ENCODE peak calls at places on chromosomes 5 and 9, in five cellular contexts. One of them, this sample, is unnamed.

GRCh38 chr5:172059661-172060100 is 53.2 kb upstream of the FBXW11 start:
- DNase-seq in HCT116: no peak
- DNase-seq in OCI-LY7: peak
- DNase-seq in GM23248: peak
- DNase-seq in neural progenitor cell: peak
- DNase-seq in this sample: peak

GRCh38 chr9:120915854-120916495 is 10.6 kb downstream of the TRAF1 start:
- DNase-seq in HCT116: no peak
- DNase-seq in OCI-LY7: peak
- DNase-seq in GM23248: no peak
- DNase-seq in neural progenitor cell: no peak
- DNase-seq in this sample: no peak

GRCh38 chr9:111957856-111958631 is 61.4 kb downstream of the UGCG start:
- DNase-seq in neural progenitor cell: no peak
- DNase-seq in OCI-LY7: peak
- DNase-seq in HCT116: no peak
- DNase-seq in GM23248: peak
- DNase-seq in this sample: no peak

GRCh38 chr5:148569948-148570347 is 84.4 kb downstream of the HTR4 start:
- DNase-seq in OCI-LY7: no peak
- DNase-seq in GM23248: no peak
- DNase-seq in neural progenitor cell: no peak
- DNase-seq in HCT116: no peak
- DNase-seq in this sample: no peak

GRCh38 chr5:81768960-81769452 is 18.1 kb upstream of the SSBP2 start:
- DNase-seq in neural progenitor cell: no peak
- DNase-seq in GM23248: peak
- DNase-seq in OCI-LY7: no peak
- DNase-seq in HCT116: peak
- DNase-seq in this sample: no peak

GRCh38 chr5:33336911-33337620 is 103.7 kb upstream of the TARS1 start:
- DNase-seq in GM23248: peak
- DNase-seq in neural progenitor cell: no peak
- DNase-seq in OCI-LY7: no peak
- DNase-seq in HCT116: no peak
- DNase-seq in this sample: no peak

GRCh38 chr5:28896949-28897348 is 1858.6 kb upstream of the CDH9 start:
- DNase-seq in HCT116: no peak
- DNase-seq in neural progenitor cell: no peak
- DNase-seq in OCI-LY7: no peak
- DNase-seq in GM23248: no peak
- DNase-seq in this sample: peak

GRCh38 chr5:178389031-178389729 is 156.6 kb upstream of the PHYKPL start:
- DNase-seq in neural progenitor cell: no peak
- DNase-seq in GM23248: no peak
- DNase-seq in OCI-LY7: no peak
- DNase-seq in HCT116: no peak
- DNase-seq in this sample: no peak

GRCh38 chr5:134111741-134112647 is 2.5 kb upstream of the TCF7 start:
- DNase-seq in HCT116: no peak
- DNase-seq in GM23248: peak
- DNase-seq in neural progenitor cell: no peak
- DNase-seq in OCI-LY7: no peak
- DNase-seq in this sample: no peak

GRCh38 chr9:18385676-18386075 is 88.3 kb upstream of the ADAMTSL1 start:
- DNase-seq in GM23248: peak
- DNase-seq in neural progenitor cell: no peak
- DNase-seq in OCI-LY7: no peak
- DNase-seq in HCT116: no peak
- DNase-seq in this sample: no peak

GRCh38 chr5:172044631-172045314 is 38.3 kb upstream of the FBXW11 start:
- DNase-seq in GM23248: no peak
- DNase-seq in OCI-LY7: no peak
- DNase-seq in neural progenitor cell: peak
- DNase-seq in HCT116: no peak
- DNase-seq in this sample: peak

GRCh38 chr5:3394046-3394597 is 201.5 kb upstream of the IRX1 start:
- DNase-seq in OCI-LY7: no peak
- DNase-seq in neural progenitor cell: peak
- DNase-seq in GM23248: no peak
- DNase-seq in HCT116: no peak
- DNase-seq in this sample: no peak

GRCh38 chr5:75168026-75168750 is 68.5 kb downstream of the ANKRD31 start:
- DNase-seq in HCT116: no peak
- DNase-seq in neural progenitor cell: no peak
- DNase-seq in OCI-LY7: no peak
- DNase-seq in GM23248: no peak
- DNase-seq in this sample: no peak

GRCh38 chr5:66742896-66743247 is 146.7 kb downstream of the MAST4 start:
- DNase-seq in GM23248: no peak
- DNase-seq in OCI-LY7: no peak
- DNase-seq in neural progenitor cell: no peak
- DNase-seq in HCT116: no peak
- DNase-seq in this sample: no peak

GRCh38 chr5:130213607-130214006 is 309.3 kb downstream of the CHSY3 start:
- DNase-seq in HCT116: no peak
- DNase-seq in OCI-LY7: no peak
- DNase-seq in GM23248: no peak
- DNase-seq in neural progenitor cell: no peak
- DNase-seq in this sample: no peak

GRCh38 chr5:143653256-143653655 is 158.7 kb upstream of the HMHB1 start:
- DNase-seq in GM23248: no peak
- DNase-seq in HCT116: no peak
- DNase-seq in OCI-LY7: no peak
- DNase-seq in neural progenitor cell: no peak
- DNase-seq in this sample: no peak

GRCh38 chr9:93592389-93593021 is 16.1 kb downstream of the PHF2 start:
- DNase-seq in HCT116: peak
- DNase-seq in neural progenitor cell: no peak
- DNase-seq in OCI-LY7: peak
- DNase-seq in GM23248: peak
- DNase-seq in this sample: peak

GRCh38 chr5:136225796-136226195 is 32.8 kb upstream of the SMIM32 start:
- DNase-seq in HCT116: no peak
- DNase-seq in OCI-LY7: no peak
- DNase-seq in neural progenitor cell: no peak
- DNase-seq in GM23248: no peak
- DNase-seq in this sample: no peak

GRCh38 chr9:13279284-13280162 is at the start of gene MPDZ:
- DNase-seq in HCT116: no peak
- DNase-seq in neural progenitor cell: peak
- DNase-seq in OCI-LY7: no peak
- DNase-seq in GM23248: peak
- DNase-seq in this sample: peak

GRCh38 chr5:74206571-74207550 is 433.7 kb downstream of the ENC1 start:
- DNase-seq in GM23248: peak
- DNase-seq in OCI-LY7: no peak
- DNase-seq in neural progenitor cell: peak
- DNase-seq in HCT116: no peak
- DNase-seq in this sample: peak

GRCh38 chr9:29160763-29161353 is 1587.6 kb upstream of the C9orf72 start:
- DNase-seq in neural progenitor cell: peak
- DNase-seq in GM23248: no peak
- DNase-seq in HCT116: no peak
- DNase-seq in OCI-LY7: no peak
- DNase-seq in this sample: peak

GRCh38 chr5:136763548-136763947 is 398.2 kb upstream of the TRPC7 start:
- DNase-seq in HCT116: no peak
- DNase-seq in OCI-LY7: no peak
- DNase-seq in neural progenitor cell: no peak
- DNase-seq in GM23248: no peak
- DNase-seq in this sample: no peak

GRCh38 chr9:4887556-4887955 is 94.8 kb downstream of the RCL1 start:
- DNase-seq in neural progenitor cell: no peak
- DNase-seq in HCT116: no peak
- DNase-seq in OCI-LY7: no peak
- DNase-seq in GM23248: peak
- DNase-seq in this sample: no peak

GRCh38 chr9:7910426-7911015 is 110.9 kb upstream of the DMAC1 start:
- DNase-seq in OCI-LY7: no peak
- DNase-seq in GM23248: no peak
- DNase-seq in HCT116: no peak
- DNase-seq in neural progenitor cell: no peak
- DNase-seq in this sample: peak

GRCh38 chr5:154811653-154812465 is 38.5 kb downstream of the FAXDC2 start:
- DNase-seq in neural progenitor cell: peak
- DNase-seq in OCI-LY7: peak
- DNase-seq in GM23248: peak
- DNase-seq in HCT116: peak
- DNase-seq in this sample: peak

GRCh38 chr5:140054086-140054689 is 11.1 kb upstream of the NRG2 start:
- DNase-seq in GM23248: no peak
- DNase-seq in OCI-LY7: no peak
- DNase-seq in neural progenitor cell: no peak
- DNase-seq in HCT116: no peak
- DNase-seq in this sample: no peak

GRCh38 chr9:123162359-123163345 is 105.7 kb downstream of the STRBP start:
- DNase-seq in neural progenitor cell: no peak
- DNase-seq in HCT116: no peak
- DNase-seq in GM23248: no peak
- DNase-seq in OCI-LY7: no peak
- DNase-seq in this sample: no peak

GRCh38 chr9:90783552-90783951 is 18.1 kb upstream of the SYK start:
- DNase-seq in GM23248: no peak
- DNase-seq in neural progenitor cell: no peak
- DNase-seq in OCI-LY7: no peak
- DNase-seq in HCT116: no peak
- DNase-seq in this sample: peak

GRCh38 chr9:90775657-90776056 is 26.0 kb upstream of the SYK start:
- DNase-seq in HCT116: no peak
- DNase-seq in GM23248: no peak
- DNase-seq in neural progenitor cell: no peak
- DNase-seq in OCI-LY7: peak
- DNase-seq in this sample: no peak

GRCh38 chr9:90773593-90773992 is 28.0 kb upstream of the SYK start:
- DNase-seq in OCI-LY7: peak
- DNase-seq in HCT116: no peak
- DNase-seq in GM23248: peak
- DNase-seq in neural progenitor cell: peak
- DNase-seq in this sample: peak

GRCh38 chr9:90774682-90775081 is 26.9 kb upstream of the SYK start:
- DNase-seq in GM23248: no peak
- DNase-seq in OCI-LY7: peak
- DNase-seq in neural progenitor cell: no peak
- DNase-seq in HCT116: no peak
- DNase-seq in this sample: peak

DNA sequence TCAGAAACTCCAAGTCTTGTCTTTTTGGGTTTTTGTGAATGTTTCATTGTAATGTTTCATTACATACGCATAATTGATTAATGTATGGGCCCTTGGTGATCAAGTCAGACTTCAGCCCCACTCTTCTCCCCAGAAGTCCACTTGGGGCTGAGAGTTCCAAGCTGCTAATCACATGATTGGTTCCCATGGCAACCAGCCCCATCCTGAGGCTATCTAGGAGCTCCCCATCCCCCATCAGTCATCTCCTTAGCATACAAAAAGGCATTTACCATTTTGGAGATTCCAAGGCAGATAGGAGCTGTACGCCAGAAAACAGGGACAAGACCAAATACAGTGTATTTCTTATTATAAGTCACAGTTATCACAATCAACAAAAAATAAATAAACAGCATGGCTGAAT is 22.9 kb upstream of the SYK start:
- DNase-seq in GM23248: no peak
- DNase-seq in HCT116: no peak
- DNase-seq in neural progenitor cell: peak
- DNase-seq in OCI-LY7: no peak
- DNase-seq in this sample: peak
- TF ChIP-seq EZH2phosphoT487 in GM23248: no peak
- TF ChIP-seq EZH2phosphoT487 in HCT116: no peak
- TF ChIP-seq EZH2phosphoT487 in neural progenitor cell: no peak
- TF ChIP-seq EZH2phosphoT487 in OCI-LY7: no peak
- TF ChIP-seq EZH2phosphoT487 in this sample: no peak

GRCh38 chr9:37909326-37909725 is 5.4 kb upstream of the SLC25A51 start:
- DNase-seq in GM23248: no peak
- DNase-seq in neural progenitor cell: no peak
- DNase-seq in OCI-LY7: no peak
- DNase-seq in HCT116: no peak
- DNase-seq in this sample: no peak
- TF ChIP-seq EZH2phosphoT487 in GM23248: no peak
- TF ChIP-seq EZH2phosphoT487 in neural progenitor cell: no peak
- TF ChIP-seq EZH2phosphoT487 in OCI-LY7: no peak
- TF ChIP-seq EZH2phosphoT487 in HCT116: no peak
- TF ChIP-seq EZH2phosphoT487 in this sample: no peak

DNA sequence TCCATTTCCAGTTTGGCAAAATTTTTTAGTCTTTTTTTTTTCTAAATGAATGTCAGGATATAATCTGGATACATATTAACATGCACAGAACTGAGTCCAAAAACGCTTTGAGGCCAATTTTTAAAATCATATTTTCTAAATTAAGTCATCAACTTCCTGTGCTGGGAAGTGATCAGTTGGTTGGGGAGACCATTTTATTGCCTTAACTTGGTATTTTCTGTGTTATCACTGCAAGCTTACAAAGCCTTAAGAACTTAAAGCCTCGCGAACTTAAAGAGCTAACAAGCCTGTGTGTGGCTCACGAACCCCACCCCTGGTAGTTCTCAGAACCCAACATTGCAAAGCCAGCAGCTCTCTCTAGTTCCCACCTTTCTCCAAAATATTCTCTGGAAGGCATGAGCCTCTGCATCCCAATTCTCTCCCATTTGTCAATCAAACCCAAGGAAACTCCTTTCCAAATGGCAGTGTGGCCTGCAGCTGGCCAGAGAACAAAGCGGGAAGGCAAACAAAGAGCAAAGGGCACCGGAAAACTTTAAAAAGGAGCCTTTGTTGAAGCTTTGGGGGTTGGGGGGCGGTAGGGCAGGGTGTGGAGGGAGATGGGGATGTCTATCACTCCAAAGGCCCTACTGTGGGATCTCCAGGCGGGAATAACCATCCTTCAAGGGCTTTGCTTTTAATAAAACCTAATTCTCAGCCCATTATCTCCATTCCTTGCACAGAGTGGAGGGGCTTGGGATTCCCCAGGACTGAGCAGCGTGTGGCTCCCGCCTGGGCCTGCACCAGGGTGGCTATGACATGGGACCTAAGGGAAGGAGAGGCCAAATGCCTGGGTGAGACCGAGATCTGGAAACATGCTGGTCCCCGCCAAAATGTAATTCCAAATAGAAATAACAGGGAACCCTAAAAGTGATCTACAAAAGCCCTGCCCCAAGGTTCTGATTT is 65.0 kb downstream of the ROR2 start:
- DNase-seq in OCI-LY7: no peak
- DNase-seq in HCT116: no peak
- DNase-seq in neural progenitor cell: peak
- DNase-seq in GM23248: peak
- DNase-seq in this sample: peak
- TF ChIP-seq EZH2phosphoT487 in OCI-LY7: no peak
- TF ChIP-seq EZH2phosphoT487 in HCT116: no peak
- TF ChIP-seq EZH2phosphoT487 in neural progenitor cell: no peak
- TF ChIP-seq EZH2phosphoT487 in GM23248: no peak
- TF ChIP-seq EZH2phosphoT487 in this sample: no peak

DNA sequence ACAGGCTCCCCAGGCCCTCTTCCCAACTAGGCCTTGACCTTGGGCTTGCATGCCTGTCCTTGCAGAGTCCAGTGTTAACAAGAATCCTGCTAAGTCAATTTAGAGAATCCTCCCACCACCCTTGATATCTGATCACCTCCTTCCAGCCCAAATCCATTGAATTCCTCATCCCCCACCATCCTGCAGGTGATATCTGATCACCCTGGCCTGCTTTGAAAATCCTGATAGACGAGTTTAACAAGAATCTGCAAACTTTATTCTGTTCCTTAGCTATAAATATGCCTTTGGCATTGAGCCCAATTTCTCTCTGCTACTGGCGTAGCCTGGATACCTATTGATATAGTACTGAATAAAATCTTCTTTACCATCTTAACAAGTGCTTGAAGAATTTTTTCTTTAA is 125.5 kb downstream of the DIRAS2 start:
- DNase-seq in neural progenitor cell: no peak
- DNase-seq in HCT116: no peak
- DNase-seq in GM23248: no peak
- DNase-seq in OCI-LY7: no peak
- DNase-seq in this sample: peak
- TF ChIP-seq EZH2phosphoT487 in neural progenitor cell: no peak
- TF ChIP-seq EZH2phosphoT487 in HCT116: no peak
- TF ChIP-seq EZH2phosphoT487 in GM23248: no peak
- TF ChIP-seq EZH2phosphoT487 in OCI-LY7: no peak
- TF ChIP-seq EZH2phosphoT487 in this sample: no peak